ENCODE peak calls at places on chromosomes 13 and 19, in four cellular contexts. Q, W, V and D are unnamed samples.

GRCh38 chr13:68107667-68108066 is 877.5 kb upstream of the PCDH9 start:
- DNase-seq in V (no peak), W (no peak), Q (no peak), D (no peak)

GRCh38 chr13:75685239-75685697 is 49.1 kb downstream of the LMO7 start:
- DNase-seq in Q (peak), V (peak), W (peak), D (no peak)

GRCh38 chr19:23522431-23522830 is 127.2 kb upstream of the ZNF91 start:
- DNase-seq in V (peak), W (no peak), Q (no peak), D (no peak)

GRCh38 chr13:67736646-67737420 is 506.7 kb upstream of the PCDH9 start:
- DNase-seq in W (peak), V (peak), Q (peak), D (peak)

GRCh38 chr19:35609881-35610353 is 2.6 kb upstream of the HAUS5 start:
- DNase-seq in W (no peak), Q (no peak), V (no peak), D (no peak)

GRCh38 chr19:5436101-5436947 is 18.9 kb upstream of the ZNRF4 start:
- DNase-seq in V (peak), W (peak), Q (peak), D (no peak)

GRCh38 chr19:5628470-5628869 is 5.6 kb downstream of the SAFB start:
- DNase-seq in V (no peak), W (peak), Q (no peak), D (no peak)

GRCh38 chr19:4636151-4636717 is 3.1 kb upstream of the TNFAIP8L1 start:
- DNase-seq in V (peak), W (peak), Q (peak), D (no peak)

GRCh38 chr19:49820125-49820524 is 2.0 kb downstream of the MED25 start:
- DNase-seq in Q (peak), W (no peak), V (no peak), D (no peak)

GRCh38 chr13:50123515-50123861 is 108.2 kb downstream of the KCNRG start:
- DNase-seq in W (no peak), V (no peak), Q (no peak), D (no peak)

GRCh38 chr19:12425501-12426274 is 15.1 kb downstream of the ZNF443 start:
- DNase-seq in V (no peak), Q (no peak), W (no peak), D (no peak)

GRCh38 chr13:112688560-112689497 is 1.0 kb upstream of the ATP11A start:
- DNase-seq in Q (peak), W (peak), V (no peak), D (no peak)

GRCh38 chr19:328025-328505 is 16.5 kb downstream of the MIER2 start:
- DNase-seq in Q (no peak), V (no peak), W (peak), D (no peak)

GRCh38 chr13:107202371-107203023 is 634.6 kb upstream of the ARGLU1 start:
- DNase-seq in Q (peak), V (peak), W (peak), D (no peak)

GRCh38 chr13:37306778-37307544 is 201.5 kb upstream of the CSNK1A1L start:
- DNase-seq in W (peak), Q (peak), V (peak), D (peak)

GRCh38 chr19:1069009-1069779 is 2.2 kb downstream of the ARHGAP45 start:
- DNase-seq in Q (no peak), V (no peak), W (no peak), D (no peak)

GRCh38 chr13:111145071-111145470 is 30.0 kb downstream of the ARHGEF7 start:
- DNase-seq in V (no peak), W (no peak), Q (no peak), D (no peak)

GRCh38 chr19:39497850-39498261 is 891 bp upstream of the DLL3 start:
- DNase-seq in Q (peak), V (peak), W (peak), D (no peak)

GRCh38 chr19:5661483-5661882 is 18.8 kb downstream of the MICOS13 start:
- DNase-seq in V (no peak), Q (no peak), W (no peak), D (no peak)

GRCh38 chr13:101327844-101328243 is 88.5 kb downstream of the NALCN start:
- DNase-seq in Q (no peak), W (no peak), V (no peak), D (no peak)

GRCh38 chr13:42814868-42815267 is 33.5 kb downstream of the FAM216B start:
- DNase-seq in Q (peak), W (peak), V (peak), D (no peak)

GRCh38 chr13:80955487-80955886 is 614.6 kb upstream of the SPRY2 start:
- DNase-seq in Q (peak), V (peak), W (no peak), D (peak)

GRCh38 chr19:43534811-43535761 is 2.1 kb downstream of the ZNF575 start:
- DNase-seq in W (peak), V (peak), Q (peak), D (no peak)

DNA sequence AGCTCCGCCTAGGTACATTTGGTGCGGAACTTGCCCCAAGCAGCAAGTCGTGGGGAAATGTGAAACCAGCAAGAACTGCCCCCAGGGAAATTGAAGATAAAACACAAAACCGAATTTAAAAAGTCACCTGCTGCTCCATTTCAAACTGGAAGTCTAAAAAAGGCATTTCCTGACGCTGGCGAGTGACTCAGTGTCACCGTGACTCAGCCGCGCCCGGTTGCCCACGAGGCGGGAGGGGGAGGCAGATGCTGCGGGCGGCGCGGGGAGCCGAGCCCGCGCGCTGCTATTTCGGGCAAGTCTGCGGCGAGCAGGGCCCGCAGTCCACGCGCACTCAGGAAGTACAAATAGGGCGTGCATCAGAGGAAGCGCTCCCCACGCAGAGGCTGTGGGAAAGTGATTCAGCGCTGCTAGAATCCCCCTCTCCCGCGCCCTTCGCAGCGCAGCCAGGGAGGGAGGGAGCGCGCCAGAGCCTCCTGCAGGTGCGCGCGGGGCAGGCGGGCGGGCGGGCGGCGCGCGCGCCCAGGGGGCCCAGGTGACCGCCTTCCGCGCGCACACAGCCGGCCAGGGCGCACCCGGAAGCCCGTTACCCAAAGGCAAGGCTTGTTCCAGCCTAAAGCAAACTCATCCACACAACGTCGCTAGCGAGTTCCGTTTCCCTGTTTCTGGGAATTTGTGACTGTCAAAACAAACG is 168.8 kb downstream of the COL4A1 start:
- DNase-seq in W (peak), V (peak), Q (peak), D (no peak)
- H3K4me3 ChIP-seq in W (peak), V (peak), Q (peak), D (peak)

DNA sequence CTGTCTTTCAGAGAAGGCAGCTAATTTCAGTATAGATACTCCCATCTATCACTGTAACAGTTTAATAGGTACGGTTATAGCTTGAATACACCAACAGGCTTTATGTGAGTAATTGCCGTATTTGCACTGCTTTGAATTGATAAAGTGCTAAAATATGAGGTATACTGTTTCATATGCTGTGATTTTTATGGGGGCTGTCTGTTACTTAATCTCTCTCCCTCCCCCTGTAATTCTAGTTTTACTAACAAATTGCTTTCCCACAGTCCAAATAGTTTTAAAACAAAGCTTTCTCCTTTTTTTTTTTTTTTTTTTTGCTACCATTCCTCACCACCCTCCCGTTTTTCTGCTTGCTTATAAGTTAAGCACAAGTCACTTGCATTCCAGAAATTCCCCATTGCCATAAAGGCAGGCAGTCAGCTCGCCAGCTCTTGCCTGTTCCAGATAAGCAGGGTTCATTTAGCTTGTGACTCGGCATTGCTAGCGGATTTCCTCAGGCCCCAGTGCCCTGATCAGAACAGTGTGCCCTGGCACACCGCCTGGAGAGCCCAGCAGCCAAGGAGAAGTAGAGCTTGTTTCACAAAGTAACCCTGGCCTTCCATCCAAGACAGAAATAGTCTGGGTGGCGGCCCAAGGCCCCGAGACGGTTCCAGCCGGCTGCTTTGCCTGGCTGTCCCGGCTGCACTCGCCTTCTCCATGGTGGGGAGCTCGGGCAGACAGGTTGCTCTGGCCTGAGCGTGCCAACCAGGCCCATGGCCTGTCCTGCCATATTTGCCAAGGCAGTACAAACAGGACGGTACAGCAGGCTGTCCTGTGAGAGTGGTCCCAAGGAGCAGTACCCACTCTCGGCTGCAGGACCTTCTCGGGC is 43.5 kb upstream of the NPAS1 start:
- DNase-seq in V (peak), Q (peak), W (peak), D (peak)
- H3K4me3 ChIP-seq in V (no peak), Q (no peak), W (peak), D (peak)

DNA sequence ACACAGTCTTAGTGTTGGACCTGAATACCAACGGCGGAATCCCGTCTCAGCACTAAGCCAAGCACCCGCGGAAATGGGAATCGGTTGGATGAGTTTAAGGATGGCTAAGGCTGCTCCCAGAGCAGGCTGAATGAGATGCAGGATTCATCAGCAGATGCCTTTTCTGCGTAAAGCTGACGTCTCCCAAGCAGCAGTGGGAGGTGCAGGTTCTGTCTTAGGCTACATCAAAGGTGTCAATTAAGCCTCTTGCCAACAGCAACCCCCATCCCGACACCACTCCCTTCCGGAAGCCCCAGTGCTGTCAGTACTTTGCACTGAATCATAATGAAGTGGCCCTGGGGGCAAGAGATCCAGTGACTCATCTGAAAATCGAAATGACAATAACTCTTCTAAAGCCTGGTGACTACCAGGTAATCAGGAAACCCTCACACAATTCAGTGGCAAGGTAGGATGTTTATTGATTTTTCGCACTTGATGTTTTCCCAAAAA is 275.6 kb downstream of the DCLK1 start:
- DNase-seq in W (peak), Q (peak), V (peak), D (peak)
- H3K4me3 ChIP-seq in W (peak), Q (no peak), V (no peak), D (no peak)

DNA sequence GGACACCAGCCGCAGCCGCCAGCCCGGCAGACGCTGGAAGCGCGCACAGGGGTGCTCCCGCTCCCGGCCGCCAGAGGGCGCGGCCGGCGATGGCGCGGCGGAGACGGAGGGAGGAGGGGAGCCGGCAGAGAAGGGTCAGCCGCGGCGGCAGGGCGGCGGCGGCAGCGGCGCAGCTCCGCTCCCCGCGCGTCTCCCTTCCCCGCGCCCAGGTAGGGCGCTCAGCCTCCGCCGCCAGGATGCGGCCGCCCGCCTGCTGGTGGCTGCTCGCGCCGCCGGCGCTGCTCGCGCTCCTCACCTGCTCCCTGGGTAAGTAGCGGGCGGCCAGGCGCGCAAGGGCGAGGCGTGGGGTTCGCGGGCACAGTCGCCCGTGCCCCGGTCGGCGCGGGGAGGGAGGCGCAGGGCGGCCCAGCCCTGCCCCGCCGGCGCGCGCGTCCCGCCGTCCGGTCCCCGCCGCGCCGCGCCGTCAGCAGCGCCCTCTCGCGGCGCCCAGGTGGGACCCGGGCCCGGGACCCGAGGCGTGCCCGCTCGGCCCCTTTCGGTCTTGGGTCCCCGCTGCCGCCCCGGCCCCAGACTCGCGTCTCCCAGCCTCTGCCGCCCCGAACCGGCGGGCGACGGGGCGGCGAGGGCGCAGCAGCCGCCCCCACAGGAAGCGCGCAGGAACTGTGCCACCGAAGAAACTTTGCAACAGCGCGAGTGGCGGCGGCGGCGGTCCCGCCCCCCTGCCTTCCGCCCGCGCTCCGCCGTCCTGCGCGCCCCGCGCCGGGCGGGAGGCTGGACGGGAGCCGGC is at the start of gene B3GLCT:
- DNase-seq in V (peak), Q (peak), W (peak), D (no peak)
- H3K4me3 ChIP-seq in V (peak), Q (peak), W (peak), D (peak)

DNA sequence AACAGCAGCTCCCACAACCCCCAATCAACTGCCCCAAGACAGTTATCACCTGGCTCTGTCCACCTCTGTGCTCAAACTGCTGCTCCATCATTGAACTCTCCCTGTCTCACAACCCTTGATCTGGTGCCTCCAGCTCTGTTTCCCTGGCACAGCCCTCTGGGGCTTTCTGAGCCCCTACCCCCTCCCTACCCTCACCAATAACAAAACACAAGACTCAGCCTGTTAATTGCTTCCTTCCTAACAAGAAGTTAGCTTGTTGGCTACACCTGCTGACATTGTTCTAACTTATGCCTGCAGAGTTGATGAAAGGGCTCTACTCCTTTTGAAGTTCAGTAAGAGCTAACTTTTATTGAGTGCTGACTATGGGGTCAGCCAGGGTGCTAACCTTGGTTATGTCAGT is 99.4 kb upstream of the FNDC3A start:
- DNase-seq in V (no peak), W (no peak), Q (no peak), D (no peak)
- H3K4me3 ChIP-seq in V (no peak), W (no peak), Q (no peak), D (no peak)

GRCh38 chr19:29807870-29808405 is 3.9 kb upstream of the CCNE1 start:
- DNase-seq in V (no peak), W (no peak), Q (no peak), D (no peak)

GRCh38 chr19:29810504-29810871 is 1.3 kb upstream of the CCNE1 start:
- DNase-seq in Q (no peak), W (peak), V (peak), D (no peak)

GRCh38 chr19:29812080-29812880 is 489 bp downstream of the CCNE1 start:
- DNase-seq in V (no peak), W (peak), Q (no peak), D (no peak)

GRCh38 chr19:29811125-29812079 is at the start of gene CCNE1:
- DNase-seq in W (peak), V (peak), Q (peak), D (peak)

GRCh38 chr19:29809795-29810503 is 1.8 kb upstream of the CCNE1 start:
- DNase-seq in V (no peak), Q (no peak), W (no peak), D (no peak)
- H3K4me3 ChIP-seq in V (no peak), Q (no peak), W (no peak), D (no peak)

GRCh38 chr19:17869114-17869608 is 2.6 kb upstream of the SLC5A5 start:
- DNase-seq in W (no peak), Q (no peak), V (no peak), D (no peak)
- H3K4me3 ChIP-seq in W (no peak), Q (no peak), V (no peak), D (no peak)